ENCODE peak calls at places on chromosome 17, in ten cellular contexts. Q is A673, M is tibial artery, T is esophagus squamous epithelium, S is pancreas, O is mesenchymal stem cell, A is psoas muscle, K is fibroblast of lung, J is upper lobe of right lung, I is Peyer's patch. B is an unnamed sample.

GRCh38 chr17:14471052-14471451 is 170.2 kb downstream of the HS3ST3B1 start:
- DNase-seq in Q (no peak), O (peak; percentile 97), J (no peak), K (peak; percentile 43), A (no peak), M (no peak), I (no peak), S (no peak), T (no peak), B (no peak)

GRCh38 chr17:37327341-37328090 is 48.3 kb upstream of the C17orf78 start:
- DNase-seq in M (no peak), T (no peak), S (no peak), I (no peak), K (peak; percentile 96), J (no peak), O (peak; percentile 91), A (no peak), Q (no peak), B (no peak)

GRCh38 chr17:8956521-8956920 is 9.0 kb downstream of the PIK3R5 start:
- DNase-seq in I (no peak), J (no peak), T (no peak), S (no peak), Q (no peak), A (no peak), O (no peak), K (no peak), M (no peak), B (no peak)

GRCh38 chr17:74008196-74008595 is 195.3 kb upstream of the RPL38 start:
- DNase-seq in A (no peak), I (no peak), T (no peak), O (no peak), Q (peak; percentile 29), K (no peak), M (no peak), J (no peak), S (no peak), B (no peak)

GRCh38 chr17:73787036-73787720 is 142.9 kb upstream of the SDK2 start:
- DNase-seq in K (no peak), I (no peak), A (no peak), J (no peak), S (no peak), O (no peak), T (no peak), Q (no peak), M (no peak), B (peak; percentile 44)

GRCh38 chr17:79793924-79794304 is 3.0 kb downstream of the CBX8 start:
- DNase-seq in O (no peak), Q (peak; percentile 80), I (no peak), S (no peak), M (no peak), A (no peak), K (peak; percentile 52), J (no peak), T (no peak), B (no peak)

GRCh38 chr17:21345236-21345635 is 30.9 kb upstream of the KCNJ12 start:
- DNase-seq in S (no peak), T (no peak), Q (no peak), J (peak; percentile 58), K (no peak), A (peak; percentile 32), M (no peak), O (no peak), I (no peak), B (no peak)

GRCh38 chr17:30567231-30568116 is 90.3 kb downstream of the GOSR1 start:
- DNase-seq in A (no peak), K (no peak), S (no peak), J (peak; percentile 46), T (no peak), O (no peak), I (no peak), Q (no peak), M (no peak), B (no peak)

GRCh38 chr17:61322316-61323014 is 77.2 kb upstream of the TBX2 start:
- DNase-seq in Q (no peak), T (no peak), J (no peak), S (no peak), M (no peak), K (no peak), A (no peak), I (no peak), O (no peak), B (no peak)

GRCh38 chr17:2366747-2367494 is 29.6 kb downstream of the SGSM2 start:
- DNase-seq in I (no peak), T (no peak), S (no peak), A (no peak), J (no peak), K (no peak), O (peak; percentile 23), M (no peak), Q (no peak), B (no peak)

GRCh38 chr17:68305132-68305531 is 13.8 kb downstream of the ARSG start:
- DNase-seq in S (no peak), I (no peak), T (no peak), Q (no peak), A (no peak), O (peak; percentile 48), J (no peak), K (no peak), M (no peak), B (no peak)

GRCh38 chr17:688100-688989 is 26.3 kb downstream of the VPS53 start:
- DNase-seq in I (no peak), Q (peak; percentile 44), S (no peak), O (peak; percentile 55), T (no peak), K (peak; percentile 35), J (no peak), M (no peak), A (no peak), B (no peak)

GRCh38 chr17:40063034-40063765 is 435 bp downstream of the THRA start:
- DNase-seq in O (peak; percentile 61), K (no peak), I (peak; percentile 44), T (no peak), Q (no peak), J (peak; percentile 88), M (peak; percentile 77), A (peak; percentile 80), S (peak; percentile 63), B (no peak)

GRCh38 chr17:9024497-9024896 is 3.2 kb downstream of the NTN1 start:
- DNase-seq in K (no peak), I (no peak), T (no peak), O (no peak), J (no peak), M (no peak), A (no peak), S (no peak), Q (no peak), B (no peak)

DNA sequence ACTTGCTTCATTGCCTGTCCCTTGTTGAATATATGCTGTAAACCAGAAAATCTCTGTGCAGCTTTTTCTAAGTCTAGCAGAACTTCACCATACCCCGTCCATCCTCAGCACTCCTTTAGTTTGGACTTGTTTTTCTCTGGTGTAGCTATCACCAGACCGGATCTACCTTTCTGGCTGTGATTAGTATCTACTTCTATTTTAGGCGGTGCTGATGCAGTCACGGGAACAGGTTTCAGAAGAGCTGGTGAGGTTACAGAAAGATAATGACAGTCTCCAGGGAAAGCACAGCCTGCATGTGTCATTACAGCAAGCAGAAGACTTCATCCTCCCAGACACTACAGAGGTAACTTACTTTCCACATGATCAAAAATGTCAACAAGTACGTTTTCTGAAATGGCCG is 46.4 kb downstream of the NUP88 start:
- DNase-seq in S (no peak), Q (no peak), M (no peak), J (no peak), A (no peak), O (no peak), I (no peak), K (no peak), T (no peak), B (no peak)
- H3K4me1 ChIP-seq in S (no peaks in the 10 kb centered on the region), Q (no peaks in the 10 kb centered on the region), M (no peaks in the 10 kb centered on the region), J (no peaks in the 10 kb centered on the region), A (no peaks in the 10 kb centered on the region), O (no peaks in the 10 kb centered on the region), I (no peaks in the 10 kb centered on the region), K (no peaks in the 10 kb centered on the region), T (no peaks in the 10 kb centered on the region), B (no peaks in the 10 kb centered on the region)

GRCh38 chr17:7328840-7329359 is at the start of gene NEURL4:
- DNase-seq in K (no peak), O (peak; percentile 59), S (no peak), J (no peak), Q (no peak), I (no peak), T (no peak), M (no peak), A (no peak), B (no peak)
- H3K4me3 ChIP-seq in K (peak within 1 kb of the TSS; percentile 93), O (peak within 1 kb of the TSS; percentile 76), S (peak within 1 kb of the TSS; percentile 95), J (peak within 1 kb of the TSS; percentile 87), Q (peak within 1 kb of the TSS; percentile 92), I (peak within 1 kb of the TSS; percentile 82), T (peak within 1 kb of the TSS; percentile 92), M (peak within 1 kb of the TSS; percentile 62), A (peak within 1 kb of the TSS; percentile 95), B (peak within 1 kb of the TSS; percentile 97)

DNA sequence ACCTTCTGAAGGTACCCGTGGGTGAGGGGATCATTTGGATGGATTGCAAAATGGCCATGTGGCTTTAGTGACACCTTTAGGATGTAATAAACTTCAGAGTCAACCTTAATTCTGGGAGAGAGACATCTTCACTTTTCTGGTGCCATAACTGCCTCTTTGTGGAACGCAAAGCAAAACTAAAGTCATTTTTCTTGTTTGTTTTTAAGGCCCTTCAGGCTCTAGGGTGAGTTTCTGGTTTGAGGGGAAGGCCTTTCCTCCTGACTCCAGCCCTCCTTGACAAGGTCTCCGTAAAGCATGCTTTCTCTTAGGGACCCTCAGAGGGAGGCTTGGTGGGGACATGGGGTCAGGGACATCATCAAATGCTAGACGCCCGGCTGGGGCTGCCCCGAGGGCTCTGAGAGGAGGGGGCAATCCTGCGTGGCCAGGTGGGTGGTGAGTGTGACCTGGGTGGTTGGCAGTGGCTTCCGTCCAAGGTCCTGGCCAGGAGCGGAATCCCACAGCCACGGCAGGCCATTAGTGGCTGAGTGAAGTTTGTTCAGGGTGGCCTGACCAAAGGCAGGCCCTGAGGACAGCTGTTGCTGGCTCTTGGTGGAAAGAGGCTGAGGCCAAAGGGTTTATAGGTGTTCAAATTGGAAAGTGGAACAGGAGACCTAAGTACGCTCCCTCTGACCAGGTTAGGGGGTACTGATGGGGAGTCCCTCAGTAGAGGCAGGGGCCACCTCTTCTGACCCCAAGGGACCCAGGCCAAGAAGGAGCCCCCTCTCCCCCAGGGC is 112.2 kb downstream of the METRNL start:
- DNase-seq in T (no peak), A (peak; percentile 51), M (peak; percentile 20), J (no peak), S (peak; percentile 7), O (no peak), K (no peak), I (peak; percentile 8), Q (no peak), B (peak; percentile 63)
- H3K9me3 ChIP-seq in T (no peaks in the 10 kb centered on the region), A (no peaks in the 10 kb centered on the region), M (no peaks in the 10 kb centered on the region), J (no peaks in the 10 kb centered on the region), S (no peaks in the 10 kb centered on the region), O (peaks cover 14% of the 10 kb centered on the region), K (no peaks in the 10 kb centered on the region), I (no peaks in the 10 kb centered on the region), Q (no peaks in the 10 kb centered on the region), B (no peaks in the 10 kb centered on the region)

DNA sequence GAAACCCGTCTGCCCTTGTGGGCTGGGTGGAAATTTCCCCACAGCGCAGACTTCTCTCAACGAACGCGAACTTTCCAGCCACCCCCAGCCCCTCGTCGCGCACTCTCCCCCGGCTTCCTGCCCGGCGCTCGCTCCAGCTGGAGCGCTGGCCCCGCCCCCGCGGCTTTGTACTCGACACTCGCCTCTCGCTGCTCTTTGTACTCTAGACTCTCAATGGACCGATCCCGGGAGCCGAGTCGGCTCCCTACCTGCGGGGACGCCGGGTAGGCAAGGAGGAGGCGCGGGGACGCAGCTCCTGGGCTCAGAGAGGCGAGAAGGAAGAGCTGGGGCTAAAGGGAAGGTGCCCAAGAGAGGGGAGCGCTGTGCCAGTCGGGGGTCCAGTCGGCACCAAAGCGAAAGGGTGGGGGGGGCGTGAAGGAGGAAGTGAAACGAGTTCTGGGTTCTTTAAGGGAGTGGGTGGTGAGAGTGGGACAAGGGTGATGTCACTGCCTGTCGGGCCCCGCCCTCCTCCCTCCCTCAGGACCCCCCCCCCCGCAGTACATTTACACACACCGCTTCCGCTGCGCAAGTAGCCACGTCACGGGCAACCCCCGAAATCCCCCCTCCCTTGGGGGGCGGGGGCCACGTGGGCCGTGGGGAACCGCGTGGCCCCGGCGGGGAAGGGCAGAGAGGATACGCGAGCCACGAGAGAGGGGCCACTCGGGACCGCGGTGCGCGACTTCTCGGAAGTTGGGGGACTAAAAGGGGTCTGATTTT is 9.7 kb downstream of the KDM6B start:
- DNase-seq in M (peak; percentile 82), S (peak; percentile 84), T (peak; percentile 68), I (peak; percentile 94), J (peak; percentile 96), K (peak; percentile 88), A (peak; percentile 88), O (peak; percentile 94), Q (peak; percentile 90), B (peak; percentile 63)
- H3K4me1 ChIP-seq in M (peaks cover 4% of the 10 kb centered on the region), S (peaks cover 17% of the 10 kb centered on the region), T (peaks cover 26% of the 10 kb centered on the region), I (peaks cover 14% of the 10 kb centered on the region), J (peaks cover 37% of the 10 kb centered on the region), K (peaks cover 25% of the 10 kb centered on the region), A (peaks cover 41% of the 10 kb centered on the region), O (peaks cover 26% of the 10 kb centered on the region), Q (peaks cover 34% of the 10 kb centered on the region), B (peaks cover 20% of the 10 kb centered on the region)

B was measured in ascending aorta.